ENCODE peak calls at places on chromosomes 5 and 9, in four cellular contexts. Q is foreskin keratinocyte; F is heart left ventricle; J is activated CD4-positive, alpha-beta T cell treated with anti-CD3 and anti-CD28 coated beads for 36 hours. E is an unnamed sample.

GRCh38 chr9:132500193-132500592 is 82.2 kb upstream of the BARHL1 start:
- ATAC-seq in Q (no peak), F (no peak), J (no peak), E (no peak)

GRCh38 chr5:88325868-88326267 is 57.2 kb upstream of the TMEM161B start:
- ATAC-seq in Q (no peak), F (no peak), J (no peak), E (no peak)

GRCh38 chr5:56152437-56152836 is 80.7 kb downstream of the ANKRD55 start:
- ATAC-seq in Q (no peak), F (no peak), J (no peak), E (no peak)

GRCh38 chr9:115014438-115014837 is 84.0 kb upstream of the TNFSF8 start:
- ATAC-seq in Q (no peak), F (no peak), J (peak; percentile 55), E (no peak)

GRCh38 chr9:94901019-94901363 is 174.5 kb downstream of the AOPEP start:
- ATAC-seq in Q (no peak), F (no peak), J (no peak), E (no peak)

GRCh38 chr9:7935666-7936065 is 136.1 kb upstream of the DMAC1 start:
- ATAC-seq in Q (no peak), F (peak; percentile 46), J (peak; percentile 83), E (peak; percentile 89)

GRCh38 chr5:105898183-105898582 is 1772.6 kb downstream of the EFNA5 start:
- ATAC-seq in Q (no peak), F (no peak), J (no peak), E (no peak)

GRCh38 chr5:174491761-174492350 is 232.5 kb upstream of the MSX2 start:
- ATAC-seq in Q (no peak), F (no peak), J (no peak), E (no peak)

GRCh38 chr5:145975361-145976066 is 39.1 kb downstream of the SH3RF2 start:
- ATAC-seq in Q (peak; percentile 93), F (peak; percentile 6), J (no peak), E (peak; percentile 6)

GRCh38 chr9:123316053-123316718 is 39.8 kb upstream of the CRB2 start:
- ATAC-seq in Q (no peak), F (no peak), J (no peak), E (peak; percentile 58)